ENCODE peak calls at places on chromosomes 1 and 21, in seven cellular contexts. L, W, O, K, F, E and P are unnamed samples.
A peak's percentile ranks its signal among the peaks of the same experiment; 100 is the strongest.

GRCh38 chr1:209937996-209938959 is at the start of gene SYT14:
- DNase-seq in L (no peak), W (no peak), O (no peak), K (no peak), F (no peak), E (peak; percentile 85), P (no peak)

GRCh38 chr1:206951318-206952105 is 5.2 kb upstream of the PIGR start:
- DNase-seq in L (no peak), W (no peak), O (no peak), K (no peak), F (no peak), E (no peak), P (no peak)

GRCh38 chr1:198837276-198838021 is 198.6 kb downstream of the PTPRC start:
- DNase-seq in L (no peak), W (no peak), O (no peak), K (no peak), F (no peak), E (peak; percentile 49), P (no peak)

GRCh38 chr1:174768949-174769348 is 230.8 kb upstream of the CACYBP start:
- DNase-seq in L (no peak), W (no peak), O (no peak), K (no peak), F (no peak), E (no peak), P (no peak)

GRCh38 chr1:180141381-180141934 is 13.2 kb upstream of the QSOX1 start:
- DNase-seq in L (no peak), W (no peak), O (no peak), K (no peak), F (no peak), E (no peak), P (peak; percentile 36)

GRCh38 chr1:179824265-179824664 is 53.3 kb downstream of the TOR1AIP2 start:
- DNase-seq in L (no peak), W (no peak), O (no peak), K (no peak), F (no peak), E (no peak), P (peak; percentile 54)

GRCh38 chr1:187244623-187245022 is 415.9 kb downstream of the PLA2G4A start:
- DNase-seq in L (no peak), W (no peak), O (no peak), K (no peak), F (no peak), E (no peak), P (no peak)

GRCh38 chr1:41870076-41870562 is 48.6 kb downstream of the HIVEP3 start:
- DNase-seq in L (no peak), W (no peak), O (no peak), K (no peak), F (no peak), E (no peak), P (no peak)

GRCh38 chr1:230857077-230857476 is 11.2 kb downstream of the C1orf198 start:
- DNase-seq in L (no peak), W (no peak), O (no peak), K (no peak), F (no peak), E (no peak), P (no peak)

GRCh38 chr1:212814548-212814947 is 22.9 kb downstream of the TATDN3 start:
- DNase-seq in L (no peak), W (no peak), O (no peak), K (no peak), F (no peak), E (no peak), P (no peak)

GRCh38 chr1:155648207-155649147 is 38.5 kb downstream of the MSTO1 start:
- DNase-seq in L (peak; percentile 49), W (no peak), O (no peak), K (no peak), F (no peak), E (peak; percentile 34), P (no peak)

GRCh38 chr1:175201061-175201508 is 8.5 kb upstream of the KIAA0040 start:
- DNase-seq in L (no peak), W (no peak), O (peak; percentile 38), K (no peak), F (no peak), E (no peak), P (no peak)

GRCh38 chr1:39189592-39190041 is 14.9 kb upstream of the MACF1 start:
- DNase-seq in L (no peak), W (no peak), O (no peak), K (no peak), F (no peak), E (no peak), P (no peak)

GRCh38 chr1:202007703-202008489 is 2.5 kb upstream of the ELF3 start:
- DNase-seq in L (peak; percentile 90), W (no peak), O (no peak), K (no peak), F (no peak), E (no peak), P (no peak)

GRCh38 chr1:85884372-85885035 is 176.3 kb upstream of the ZNHIT6 start:
- DNase-seq in L (no peak), W (no peak), O (no peak), K (no peak), F (no peak), E (no peak), P (no peak)

GRCh38 chr1:197884173-197884572 is 18.3 kb upstream of the C1orf53 start:
- DNase-seq in L (no peak), W (no peak), O (no peak), K (no peak), F (no peak), E (no peak), P (no peak)

GRCh38 chr1:99469641-99470040 is 176.3 kb upstream of the PALMD start:
- DNase-seq in L (no peak), W (no peak), O (no peak), K (no peak), F (no peak), E (peak; percentile 35), P (no peak)

GRCh38 chr1:2808386-2808705 is 6.9 kb upstream of the TTC34 start:
- DNase-seq in L (no peak), W (no peak), O (no peak), K (no peak), F (no peak), E (no peak), P (no peak)

GRCh38 chr1:2808831-2809605 is 7.5 kb upstream of the TTC34 start:
- DNase-seq in L (no peak), W (no peak), O (no peak), K (no peak), F (no peak), E (no peak), P (no peak)

GRCh38 chr1:2810899-2811525 is 9.5 kb upstream of the TTC34 start:
- DNase-seq in L (no peak), W (no peak), O (no peak), K (no peak), F (no peak), E (no peak), P (no peak)

GRCh38 chr1:2810281-2810680 is 8.8 kb upstream of the TTC34 start:
- DNase-seq in L (no peak), W (no peak), O (no peak), K (no peak), F (no peak), E (no peak), P (no peak)

DNA sequence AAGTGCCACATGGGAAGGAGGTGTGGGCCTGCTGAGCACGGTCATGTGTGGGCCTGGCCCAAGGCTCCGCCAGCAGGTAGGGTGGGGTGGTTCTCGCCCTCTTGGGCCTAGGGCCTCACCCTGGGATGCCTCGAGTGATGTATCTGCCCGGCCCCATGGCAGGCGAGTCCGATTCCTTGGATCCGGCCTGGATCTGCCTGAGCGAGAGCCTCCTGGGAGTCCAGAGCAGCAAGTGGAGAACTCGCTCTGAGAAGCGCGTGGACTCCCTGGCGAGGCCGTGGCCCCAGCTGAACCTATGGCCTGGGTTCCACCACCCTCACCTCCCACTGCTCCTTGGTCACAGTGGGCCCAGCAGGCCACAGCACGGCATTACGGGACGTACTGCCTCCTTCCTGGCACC is 8.2 kb upstream of the TTC34 start:
- DNase-seq in L (no peak), W (no peak), O (no peak), K (no peak), F (no peak), E (no peak), P (no peak)
- H3K27me3 ChIP-seq in L (peaks cover 11% of the 10 kb centered on the region), W (no peaks in the 10 kb centered on the region), O (peaks cover 12% of the 10 kb centered on the region), K (no peaks in the 10 kb centered on the region), F (peaks cover 16% of the 10 kb centered on the region), E (no peaks in the 10 kb centered on the region), P (no peaks in the 10 kb centered on the region)

DNA sequence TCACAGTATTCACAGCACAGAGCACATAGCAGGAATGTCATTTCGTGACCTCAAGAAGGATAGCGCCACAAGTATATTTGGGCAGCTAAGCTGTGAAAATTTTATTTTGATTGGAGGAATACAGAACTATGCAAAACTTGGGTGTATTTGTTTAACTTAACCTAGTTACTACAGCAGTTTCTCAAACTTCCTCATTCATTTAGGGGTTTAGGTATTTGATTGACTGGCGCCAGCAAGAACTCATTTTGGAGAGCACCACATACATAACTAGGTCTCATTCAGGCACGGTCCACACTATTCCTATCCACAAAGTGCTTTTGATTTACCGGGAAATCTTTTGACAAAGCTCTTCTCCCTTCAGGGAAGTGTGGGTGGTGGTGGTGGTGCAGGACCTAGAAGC is 155.1 kb upstream of the NRIP1 start:
- DNase-seq in L (no peak), W (no peak), O (no peak), K (no peak), F (no peak), E (no peak), P (no peak)
- H3K4me3 ChIP-seq in L (no peak overlapping the region), W (no peak overlapping the region), O (no peak overlapping the region), K (no peak overlapping the region), F (no peak overlapping the region), E (no peak overlapping the region), P (no peak overlapping the region)

DNA sequence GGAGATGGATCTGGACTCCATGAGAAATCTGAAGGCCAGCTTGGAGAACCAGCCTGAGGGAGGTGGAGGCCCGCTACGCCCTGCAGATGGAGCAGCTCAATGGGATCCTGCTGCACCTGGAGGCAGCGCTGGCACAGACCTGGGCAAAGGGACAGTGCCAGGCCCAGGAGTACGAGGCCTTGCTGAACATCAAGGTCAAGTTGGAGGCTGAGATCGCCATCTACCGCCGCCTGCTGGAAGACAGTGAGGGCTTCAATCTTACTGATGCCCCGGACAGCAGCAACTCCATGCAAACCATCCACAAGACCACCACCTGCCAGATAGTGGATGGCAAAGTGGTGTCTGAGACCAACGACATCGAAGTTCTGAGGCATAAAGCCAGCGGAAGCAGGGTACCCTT is 601.5 kb upstream of the ZP4 start:
- DNase-seq in L (no peak), W (no peak), O (no peak), K (no peak), F (no peak), E (no peak), P (no peak)
- TF ChIP-seq CTCF in L (no peak), W (no peak), O (no peak), K (no peak), F (no peak), E (peak; percentile 22), P (no peak)

GRCh38 chr1:11628767-11629166 is 25.5 kb downstream of the FBXO2 start:
- DNase-seq in L (no peak), W (no peak), O (no peak), K (no peak), F (no peak), E (no peak), P (no peak)
- H3K27me3 ChIP-seq in L (no peaks in the 10 kb centered on the region), W (no peaks in the 10 kb centered on the region), O (peaks cover 49% of the 10 kb centered on the region), K (no peaks in the 10 kb centered on the region), F (peaks cover 74% of the 10 kb centered on the region), E (no peaks in the 10 kb centered on the region), P (no peaks in the 10 kb centered on the region)